ENCODE peak calls at places on chromosomes 4 and X, in six cellular contexts. V, B, A, G, E and C are unnamed samples.

GRCh38 chrX:153778151-153778551 is 2.7 kb upstream of the SRPK3 start:
- DNase-seq in V (no peak), B (no peak), A (no peak), G (peak; percentile 43), E (no peak), C (no peak)

GRCh38 chr4:181854142-181854541 is 389.1 kb upstream of the TENM3 start:
- DNase-seq in V (no peak), B (no peak), A (no peak), G (no peak), E (no peak), C (peak; percentile 45)

GRCh38 chr4:140755811-140756291 is 334 bp downstream of the TBC1D9 start:
- DNase-seq in V (no peak), B (no peak), A (peak; percentile 59), G (peak; percentile 72), E (no peak), C (no peak)

GRCh38 chr4:109739547-109739946 is 9.7 kb upstream of the PLA2G12A start:
- DNase-seq in V (no peak), B (no peak), A (peak; percentile 31), G (no peak), E (no peak), C (no peak)

GRCh38 chr4:3047464-3048286 is 26.7 kb downstream of the HTT-AS start:
- DNase-seq in V (no peak), B (no peak), A (peak; percentile 55), G (peak; percentile 86), E (no peak), C (no peak)

GRCh38 chr4:143395054-143395453 is 58.4 kb downstream of the GAB1 start:
- DNase-seq in V (no peak), B (no peak), A (no peak), G (no peak), E (no peak), C (no peak)

GRCh38 chr4:185730387-185730786 is 81.6 kb downstream of the SORBS2 start:
- DNase-seq in V (no peak), B (no peak), A (peak; percentile 64), G (no peak), E (no peak), C (no peak)

GRCh38 chrX:93422693-93423092 is 250.7 kb downstream of the NAP1L3 start:
- DNase-seq in V (no peak), B (no peak), A (peak; percentile 0), G (no peak), E (no peak), C (no peak)

GRCh38 chrX:8672176-8672575 is 59.8 kb downstream of the ANOS1 start:
- DNase-seq in V (no peak), B (no peak), A (no peak), G (no peak), E (no peak), C (no peak)

GRCh38 chrX:39667746-39668507 is 429.8 kb downstream of the BCOR start:
- DNase-seq in V (no peak), B (no peak), A (no peak), G (no peak), E (no peak), C (no peak)

GRCh38 chr4:92031825-92032224 is 271.9 kb upstream of the GRID2 start:
- DNase-seq in V (no peak), B (no peak), A (no peak), G (no peak), E (no peak), C (no peak)

GRCh38 chrX:104315555-104315954 is 60.8 kb upstream of the ESX1 start:
- DNase-seq in V (no peak), B (no peak), A (peak; percentile 38), G (no peak), E (no peak), C (no peak)

GRCh38 chr4:74950200-74950599 is 17.3 kb downstream of the PARM1 start:
- DNase-seq in V (no peak), B (no peak), A (no peak), G (no peak), E (no peak), C (no peak)

GRCh38 chrX:48937065-48937907 is 18.5 kb upstream of the PIM2 start:
- DNase-seq in V (no peak), B (no peak), A (peak; percentile 28), G (peak; percentile 68), E (no peak), C (no peak)

GRCh38 chr4:100789991-100790390 is 272.2 kb upstream of the EMCN start:
- DNase-seq in V (no peak), B (no peak), A (no peak), G (no peak), E (no peak), C (no peak)

GRCh38 chrX:11667286-11667685 is 1.6 kb upstream of the ARHGAP6 start:
- DNase-seq in V (no peak), B (no peak), A (no peak), G (no peak), E (no peak), C (no peak)

GRCh38 chrX:30883141-30883540 is 5.9 kb downstream of the TAB3 start:
- DNase-seq in V (no peak), B (no peak), A (no peak), G (no peak), E (no peak), C (no peak)

GRCh38 chrX:30880058-30880457 is 9.0 kb downstream of the TAB3 start:
- DNase-seq in V (no peak), B (no peak), A (no peak), G (no peak), E (no peak), C (no peak)

GRCh38 chrX:30885136-30885535 is 3.9 kb downstream of the TAB3 start:
- DNase-seq in V (no peak), B (no peak), A (no peak), G (no peak), E (no peak), C (no peak)

GRCh38 chrX:30881797-30882196 is 7.3 kb downstream of the TAB3 start:
- DNase-seq in V (no peak), B (no peak), A (no peak), G (no peak), E (no peak), C (no peak)

DNA sequence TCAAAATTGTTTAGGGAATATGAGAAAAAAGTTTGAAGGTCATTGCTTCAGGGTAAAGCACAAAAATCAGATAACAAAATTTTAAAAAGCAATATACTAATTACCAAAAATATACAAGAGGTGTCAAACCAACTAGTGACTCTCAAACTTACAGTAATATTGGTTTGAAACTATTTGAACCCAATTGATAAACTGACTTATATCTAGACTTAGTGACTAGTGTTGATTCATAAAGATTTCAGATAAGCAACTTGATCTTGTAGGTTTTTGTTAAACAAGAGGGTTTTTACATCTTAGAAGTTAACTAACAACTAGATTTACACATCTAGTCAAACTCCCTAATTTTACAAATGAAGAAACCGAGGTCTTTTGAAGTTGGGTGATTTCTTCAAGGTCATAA is 7.7 kb downstream of the TAB3 start:
- DNase-seq in V (no peak), B (no peak), A (no peak), G (no peak), E (no peak), C (no peak)
- H3K4me3 ChIP-seq in V (no peak overlapping the region), B (no peak overlapping the region), A (no peak overlapping the region), G (no peak overlapping the region), E (no peak overlapping the region), C (no peak overlapping the region)

DNA sequence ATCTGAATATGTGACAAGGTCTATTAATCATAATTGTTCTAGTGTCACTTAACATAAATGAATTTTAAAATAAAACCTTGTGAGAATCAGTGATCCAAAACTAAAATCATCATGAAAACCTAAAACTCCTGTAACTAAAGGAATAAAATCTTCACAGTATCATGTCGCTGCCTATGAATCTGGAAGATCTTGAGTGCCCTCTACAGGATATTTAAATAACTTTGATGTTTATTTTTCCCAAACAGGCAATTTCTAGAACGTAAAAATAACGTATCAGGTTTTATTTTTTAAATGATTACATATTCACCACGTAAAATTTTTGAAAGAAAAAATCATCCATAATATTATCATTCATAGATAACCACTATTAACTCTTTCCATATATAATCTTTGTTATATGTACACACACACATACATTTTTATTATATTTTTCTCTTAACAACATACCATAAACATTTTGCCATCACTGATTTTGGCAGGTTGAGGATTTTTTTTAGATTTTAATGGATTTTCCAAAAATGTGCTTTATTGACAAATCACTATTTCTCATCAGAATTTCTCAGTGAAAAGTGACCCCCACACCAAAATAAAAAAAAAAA is 79.6 kb downstream of the COMMD8 start:
- DNase-seq in V (no peak), B (peak; percentile 2), A (peak; percentile 54), G (no peak), E (peak; percentile 21), C (no peak)
- TF ChIP-seq CTCF in V (peak; percentile 40), B (no peak), A (peak; percentile 28), G (peak; percentile 43), E (peak; percentile 56), C (peak; percentile 40)

DNA sequence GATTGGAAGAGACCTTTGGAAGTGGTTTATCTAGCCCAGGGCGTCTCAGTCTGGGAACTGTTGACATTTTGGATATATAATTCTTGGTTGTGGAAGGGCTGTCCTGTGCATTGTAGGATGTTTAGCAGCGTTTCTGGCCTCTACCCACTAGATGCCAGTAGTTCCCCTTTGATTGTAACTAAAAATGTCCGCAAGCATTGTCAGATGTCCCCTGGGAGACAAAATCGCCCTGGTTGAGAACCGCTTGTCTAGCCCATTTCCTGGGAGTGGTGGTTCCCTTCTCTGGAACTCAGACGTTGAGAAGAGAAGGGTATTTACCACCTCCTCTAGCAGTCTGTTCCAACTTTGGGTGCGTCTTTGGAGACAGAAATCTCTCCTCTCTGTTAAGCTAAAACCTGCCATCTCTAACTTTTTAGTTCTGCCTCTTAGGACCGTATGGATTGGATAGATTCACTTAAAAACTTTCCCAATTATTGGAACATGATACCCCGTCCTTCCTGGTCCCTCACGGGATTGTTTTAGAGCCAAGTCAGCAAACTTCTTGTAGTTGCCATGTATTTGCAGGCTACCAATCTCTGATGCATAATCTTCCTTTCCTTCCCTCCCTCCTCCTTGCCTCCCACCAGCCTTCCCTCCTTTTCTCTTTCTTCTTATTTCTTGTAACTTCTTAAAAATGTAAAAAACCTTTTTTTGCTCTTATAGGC is 13.9 kb downstream of the TMEM165 start:
- DNase-seq in V (no peak), B (no peak), A (peak; percentile 62), G (no peak), E (no peak), C (no peak)
- H3K4me3 ChIP-seq in V (no peak overlapping the region), B (no peak overlapping the region), A (peak overlapping the region; percentile 16), G (no peak overlapping the region), E (no peak overlapping the region), C (no peak overlapping the region)

GRCh38 chr4:121990489-121990888 is 38.6 kb upstream of the TRPC3 start:
- DNase-seq in V (no peak), B (no peak), A (no peak), G (no peak), E (no peak), C (no peak)
- TF ChIP-seq CTCF in V (no peak), B (no peak), A (no peak), G (no peak), E (no peak), C (no peak)

DNA sequence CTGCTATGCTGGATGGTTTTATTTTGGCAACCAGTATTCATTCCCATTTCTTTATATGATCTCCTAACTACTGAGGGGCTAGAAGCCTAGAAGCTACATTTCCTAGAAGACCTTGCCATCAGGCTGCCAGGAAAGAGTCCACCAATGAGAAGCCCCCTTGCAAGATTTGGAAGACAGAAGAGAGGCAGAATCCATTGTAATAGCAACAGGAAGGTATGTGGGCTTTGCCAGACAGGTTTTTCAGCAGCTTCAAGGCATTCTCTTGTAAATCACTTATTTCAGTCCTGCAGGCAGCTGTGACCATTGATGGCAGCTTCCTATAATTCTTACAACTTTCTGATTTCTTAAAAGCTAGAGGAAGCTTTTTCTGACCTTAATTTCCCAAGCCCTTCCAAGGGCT is 148.3 kb upstream of the NHS start:
- DNase-seq in V (no peak), B (no peak), A (no peak), G (no peak), E (no peak), C (no peak)
- H3K4me3 ChIP-seq in V (no peak overlapping the region), B (no peak overlapping the region), A (no peak overlapping the region), G (no peak overlapping the region), E (no peak overlapping the region), C (no peak overlapping the region)